ENCODE peak calls at places on chromosomes 7 and 10, in ten cellular contexts. H, D, A, Z, M, Q, I, G, P and B are unnamed samples.

GRCh38 chr7:156034397-156034796 is 222.1 kb upstream of the SHH start:
- DNase-seq in Z (no peak), Q (no peak), G (no peak), A (no peak), H (no peak), P (no peak), I (no peak), M (no peak), D (no peak), B (no peak)

GRCh38 chr10:128147669-128148068 is 21.4 kb upstream of the MKI67 start:
- DNase-seq in Z (no peak), G (no peak), D (no peak), Q (peak), P (peak), I (no peak), M (no peak), A (peak), H (no peak), B (no peak)

GRCh38 chr10:3339531-3339950 is 167.0 kb upstream of the PITRM1 start:
- DNase-seq in I (no peak), D (no peak), H (no peak), M (no peak), Z (no peak), P (peak), Q (peak), G (no peak), A (peak), B (no peak)

GRCh38 chr7:39624202-39624807 is 933 bp downstream of the RALA start:
- DNase-seq in G (no peak), P (no peak), A (peak), Q (no peak), I (no peak), D (no peak), M (no peak), Z (no peak), H (no peak), B (no peak)

GRCh38 chr10:18140149-18140956 is at the start of gene CACNB2:
- DNase-seq in Z (no peak), M (no peak), A (peak), H (peak), I (peak), Q (peak), P (peak), D (no peak), G (no peak), B (no peak)

GRCh38 chr7:1857487-1858425 is 187.7 kb downstream of the ELFN1 start:
- DNase-seq in H (peak), D (no peak), G (no peak), A (no peak), I (no peak), Q (no peak), M (no peak), Z (no peak), P (no peak), B (no peak)

GRCh38 chr7:146961617-146962016 is 845.0 kb downstream of the CNTNAP2 start:
- DNase-seq in P (peak), D (peak), A (peak), Z (no peak), Q (no peak), G (no peak), M (no peak), H (no peak), I (no peak), B (no peak)

GRCh38 chr10:104424719-104425118 is 71.1 kb downstream of the CFAP58 start:
- DNase-seq in Q (peak), A (peak), P (peak), Z (no peak), D (no peak), G (no peak), M (no peak), I (no peak), H (no peak), B (no peak)

GRCh38 chr10:101923212-101923611 is 79.6 kb upstream of the KCNIP2 start:
- DNase-seq in H (no peak), D (no peak), I (no peak), Q (no peak), Z (no peak), P (no peak), A (no peak), G (no peak), M (no peak), B (no peak)

GRCh38 chr7:116598278-116598677 is 73.4 kb downstream of the CAV1 start:
- DNase-seq in Q (no peak), H (no peak), G (no peak), A (peak), Z (no peak), I (no peak), M (no peak), P (no peak), D (no peak), B (no peak)

GRCh38 chr7:42082144-42082543 is 154.9 kb downstream of the GLI3 start:
- DNase-seq in Z (no peak), P (peak), G (no peak), A (peak), H (no peak), D (no peak), Q (peak), M (no peak), I (no peak), B (no peak)

GRCh38 chr7:108415821-108416536 is 40.3 kb downstream of the NRCAM start:
- DNase-seq in G (peak), I (no peak), H (no peak), Q (no peak), M (no peak), Z (peak), A (peak), D (no peak), P (no peak), B (no peak)

GRCh38 chr7:51017576-51018535 is 235.2 kb upstream of the GRB10 start:
- DNase-seq in M (no peak), I (no peak), Z (no peak), G (no peak), Q (no peak), H (no peak), D (no peak), P (no peak), A (no peak), B (no peak)

GRCh38 chr7:30656006-30656575 is 26.2 kb downstream of the CRHR2 start:
- DNase-seq in M (no peak), Q (no peak), I (no peak), H (no peak), Z (no peak), A (no peak), D (no peak), P (no peak), G (no peak), B (no peak)

GRCh38 chr7:44757311-44757710 is 8.7 kb downstream of the ZMIZ2 start:
- DNase-seq in I (no peak), Z (peak), M (no peak), G (no peak), Q (no peak), D (no peak), H (peak), P (no peak), A (no peak), B (no peak)